ENCODE peak calls at places on chromosomes 11 and 22, in six cellular contexts. D is mucosa of gallbladder; L is C1 segment of cervical spinal cord; V is stimulated activated CD8-positive, alpha-beta memory T cell treated with anti-CD3 and anti-CD28 coated beads, Interleukin-4, amount 100 ng/mL, for 1 hour; Y is stimulated activated naive CD8-positive, alpha-beta T cell treated with anti-CD3 and anti-CD28 coated beads, Interleukin-15, Interleukin-2, amounts not matched to agents 100 U/mL and 50 U/mL, for 24 hours; S is occipital lobe. T is an unnamed sample.

GRCh38 chr11:35035894-35036408 is 103.0 kb upstream of the CD44 start:
- DNase-seq in D (no peak), L (no peak), V (no peak), Y (no peak), S (no peak), T (no peak)

GRCh38 chr22:22388494-22388893 is 120.0 kb downstream of the ZNF280B start:
- DNase-seq in D (no peak), L (no peak), V (no peak), Y (no peak), S (no peak), T (no peak)

GRCh38 chr22:24407278-24407665 is 20.1 kb upstream of the ADORA2A start:
- DNase-seq in D (no peak), L (no peak), V (no peak), Y (peak), S (no peak), T (no peak)

GRCh38 chr22:46845281-46846153 is 83.1 kb downstream of the TBC1D22A start:
- DNase-seq in D (no peak), L (no peak), V (no peak), Y (no peak), S (peak), T (peak)

GRCh38 chr11:92277871-92278270 is 53.3 kb downstream of the FAT3 start:
- DNase-seq in D (no peak), L (no peak), V (no peak), Y (no peak), S (no peak), T (no peak)

GRCh38 chr22:26585104-26585790 is 4.7 kb downstream of the TPST2 start:
- DNase-seq in D (peak), L (no peak), V (no peak), Y (peak), S (no peak), T (no peak)

GRCh38 chr22:46122511-46122971 is 27.8 kb upstream of the PPARA start:
- DNase-seq in D (peak), L (no peak), V (peak), Y (peak), S (no peak), T (peak)

GRCh38 chr11:57662893-57663292 is 5.0 kb upstream of the ZDHHC5 start:
- DNase-seq in D (no peak), L (no peak), V (no peak), Y (no peak), S (no peak), T (no peak)

GRCh38 chr11:126799974-126800373 is 200.6 kb downstream of the KIRREL3 start:
- DNase-seq in D (no peak), L (no peak), V (no peak), Y (no peak), S (no peak), T (no peak)

GRCh38 chr11:76330651-76331050 is 50.3 kb downstream of the THAP12 start:
- DNase-seq in D (no peak), L (no peak), V (no peak), Y (no peak), S (no peak), T (no peak)

GRCh38 chr11:16611395-16612233 is 126.8 kb upstream of the C11orf58 start:
- DNase-seq in D (no peak), L (no peak), V (no peak), Y (no peak), S (no peak), T (peak)

GRCh38 chr22:22407061-22407460 is 101.5 kb downstream of the ZNF280B start:
- DNase-seq in D (no peak), L (no peak), V (no peak), Y (no peak), S (no peak), T (no peak)

GRCh38 chr11:20671856-20672546 is 2.6 kb downstream of the NELL1 start:
- DNase-seq in D (no peak), L (no peak), V (no peak), Y (no peak), S (no peak), T (peak)

GRCh38 chr11:37394236-37394870 is 796.3 kb upstream of the RAG2 start:
- DNase-seq in D (no peak), L (no peak), V (no peak), Y (no peak), S (no peak), T (no peak)

GRCh38 chr22:44085743-44086741 is 61.9 kb downstream of the PARVB start:
- DNase-seq in D (peak), L (no peak), V (no peak), Y (no peak), S (no peak), T (peak)

GRCh38 chr11:57626895-57627294 is 22.8 kb downstream of the YPEL4 start:
- DNase-seq in D (no peak), L (no peak), V (no peak), Y (no peak), S (no peak), T (no peak)